ENCODE peak calls at places on chromosomes 1 and 21, in ten cellular contexts. B is nephron progenitor cell; L is right cardiac atrium; F is left colon; V is KBM-7; O is ureter; Y is stimulated activated naive CD8-positive, alpha-beta T cell treated with anti-CD3 and anti-CD28 coated beads, Interleukin-15, amount 100 ng/mL, for 72 hours; J is M059J; Z is activated CD4-positive, alpha-beta T cell treated with anti-CD3 and anti-CD28 coated beads for 24 hours; K is brain microvascular endothelial cell. S is an unnamed sample.

GRCh38 chr1:228366851-228367741 is 39.5 kb downstream of the TRIM11 start:
- DNase-seq in O (no peak), J (no peak), B (no peak), V (no peak), K (no peak), Z (no peak), Y (no peak), L (peak), F (no peak), S (no peak)

GRCh38 chr1:7293702-7294630 is 477.1 kb upstream of the VAMP3 start:
- DNase-seq in O (peak), L (no peak), K (no peak), J (no peak), F (no peak), Y (no peak), Z (no peak), V (no peak), B (no peak), S (peak)

GRCh38 chr1:234272656-234273312 is 100.5 kb upstream of the COA6 start:
- DNase-seq in F (no peak), O (no peak), B (no peak), V (no peak), L (no peak), J (no peak), K (no peak), Z (no peak), Y (no peak), S (no peak)

GRCh38 chr21:43692949-43693348 is 26.0 kb upstream of the PDXK start:
- DNase-seq in Z (no peak), Y (no peak), J (no peak), L (no peak), B (no peak), K (no peak), F (no peak), V (no peak), O (no peak), S (no peak)

GRCh38 chr1:199272690-199273089 is 633.9 kb downstream of the PTPRC start:
- DNase-seq in B (no peak), Z (no peak), Y (peak), J (peak), O (no peak), K (peak), V (no peak), F (no peak), L (peak), S (no peak)

GRCh38 chr1:145995964-145996432 is 381 bp downstream of the TXNIP start:
- DNase-seq in F (no peak), O (no peak), J (no peak), L (no peak), Z (no peak), K (no peak), B (peak), V (no peak), Y (no peak), S (peak)

GRCh38 chr1:209651148-209651547 is 1.1 kb downstream of the LAMB3 start:
- DNase-seq in Y (peak), B (no peak), J (peak), V (peak), F (peak), K (peak), L (peak), Z (peak), O (peak), S (no peak)

GRCh38 chr1:172040466-172040865 is 199.2 kb downstream of the DNM3 start:
- DNase-seq in O (no peak), Y (no peak), L (no peak), B (no peak), Z (no peak), J (peak), K (peak), F (no peak), V (no peak), S (no peak)

GRCh38 chr1:150186789-150187559 is 37.3 kb downstream of the PLEKHO1 start:
- DNase-seq in B (peak), O (no peak), Y (peak), L (peak), J (peak), Z (no peak), K (peak), V (peak), F (no peak), S (peak)

GRCh38 chr1:160746870-160747500 is 7.9 kb downstream of the SLAMF7 start:
- DNase-seq in L (no peak), O (no peak), F (no peak), Y (no peak), Z (no peak), V (no peak), J (peak), K (no peak), B (no peak), S (no peak)

GRCh38 chr1:223715710-223716103 is 3.4 kb downstream of the CAPN2 start:
- DNase-seq in V (no peak), O (no peak), L (no peak), Z (no peak), Y (no peak), F (no peak), K (no peak), B (no peak), J (no peak), S (no peak)

GRCh38 chr1:201499795-201500669 is 6.9 kb downstream of the CSRP1 start:
- DNase-seq in Y (no peak), Z (no peak), V (no peak), L (peak), K (no peak), O (no peak), J (no peak), B (no peak), F (no peak), S (no peak)

GRCh38 chr1:226722240-226722900 is 16.7 kb downstream of the ITPKB start:
- DNase-seq in F (no peak), L (no peak), Y (no peak), V (no peak), O (no peak), B (no peak), K (no peak), Z (no peak), J (no peak), S (peak)

GRCh38 chr21:46100426-46100825 is 2.5 kb downstream of the COL6A2 start:
- DNase-seq in O (no peak), F (peak), K (no peak), Z (no peak), J (peak), Y (peak), B (no peak), V (no peak), L (no peak), S (no peak)

GRCh38 chr21:45302082-45303061 is 14.7 kb upstream of the POFUT2 start:
- DNase-seq in L (peak), F (peak), J (no peak), Z (peak), K (peak), Y (peak), B (no peak), O (no peak), V (no peak), S (no peak)

GRCh38 chr1:55699151-55699695 is 484.1 kb upstream of the USP24 start:
- DNase-seq in Y (no peak), B (peak), O (no peak), J (no peak), F (no peak), K (no peak), L (no peak), V (no peak), Z (no peak), S (no peak)

GRCh38 chr1:91511386-91511785 is 10.7 kb downstream of the CDC7 start:
- DNase-seq in F (no peak), J (peak), V (peak), Y (no peak), B (no peak), Z (no peak), K (peak), L (no peak), O (no peak), S (no peak)

GRCh38 chr1:226436855-226437491 is 29.1 kb upstream of the PARP1 start:
- DNase-seq in J (no peak), L (no peak), V (no peak), Y (no peak), B (no peak), F (no peak), O (no peak), Z (no peak), K (no peak), S (peak)

GRCh38 chr1:90605070-90605469 is 112.0 kb downstream of the BARHL2 start:
- DNase-seq in K (no peak), B (no peak), J (no peak), F (no peak), O (no peak), V (no peak), L (no peak), Z (no peak), Y (no peak), S (no peak)

GRCh38 chr1:177847843-177848242 is 122.0 kb downstream of the SEC16B start:
- DNase-seq in V (no peak), B (no peak), L (no peak), O (no peak), F (no peak), Z (no peak), K (peak), J (peak), Y (no peak), S (no peak)

GRCh38 chr21:44394733-44395132 is 41.3 kb downstream of the TRPM2 start:
- DNase-seq in V (no peak), F (no peak), O (no peak), L (no peak), Z (no peak), Y (no peak), J (no peak), K (no peak), B (no peak), S (no peak)

GRCh38 chr1:85332575-85332974 is 56.1 kb upstream of the BCL10 start:
- DNase-seq in B (no peak), Y (no peak), O (no peak), V (no peak), Z (no peak), J (no peak), F (no peak), L (no peak), K (no peak), S (no peak)

GRCh38 chr1:180542530-180543171 is 16.1 kb upstream of the OVAAL start:
- DNase-seq in Z (no peak), L (no peak), B (no peak), J (peak), O (no peak), K (peak), Y (no peak), V (no peak), F (no peak), S (no peak)

GRCh38 chr1:41712687-41713086 is 206.0 kb downstream of the HIVEP3 start:
- DNase-seq in Y (no peak), J (peak), O (no peak), K (no peak), Z (no peak), V (no peak), L (peak), F (no peak), B (no peak), S (no peak)

S was measured in NCI-H524.